ENCODE peak calls at places on chromosomes 3 and 15, in seven cellular contexts. M is CD8-positive, alpha-beta memory T cell; Q is CD4-positive, alpha-beta memory T cell; O is neural crest cell; T is T-helper 1 cell; V is omental fat pad; R is left cardiac atrium. E is an unnamed sample.

GRCh38 chr3:67739851-67740250 is 85.4 kb upstream of the SUCLG2 start:
- DNase-seq in M (no peak), Q (no peak), O (no peak), T (no peak), V (no peak), R (no peak), E (no peak)

GRCh38 chr3:115272036-115272824 is 125.1 kb upstream of the ZBTB20 start:
- DNase-seq in M (no peak), Q (no peak), O (no peak), T (no peak), V (no peak), R (no peak), E (no peak)

GRCh38 chr3:184800349-184800748 is 11.6 kb upstream of the VPS8 start:
- DNase-seq in M (no peak), Q (no peak), O (no peak), T (no peak), V (no peak), R (no peak), E (no peak)

GRCh38 chr3:118882353-118882947 is 152.2 kb downstream of the IGSF11 start:
- DNase-seq in M (peak; percentile 58), Q (peak; percentile 55), O (peak; percentile 74), T (peak; percentile 49), V (peak; percentile 84), R (peak; percentile 66), E (peak; percentile 54)

GRCh38 chr15:67089218-67090193 is 24.1 kb downstream of the SMAD3 start:
- DNase-seq in M (no peak), Q (no peak), O (no peak), T (no peak), V (peak; percentile 23), R (no peak), E (no peak)

GRCh38 chr3:144085964-144086363 is 114.3 kb downstream of the DIPK2A start:
- DNase-seq in M (no peak), Q (no peak), O (no peak), T (no peak), V (no peak), R (no peak), E (no peak)

GRCh38 chr3:46987485-46988401 is 8.3 kb downstream of the NBEAL2 start:
- DNase-seq in M (peak; percentile 86), Q (peak; percentile 93), O (no peak), T (peak; percentile 88), V (no peak), R (peak; percentile 84), E (peak; percentile 84)

GRCh38 chr3:46395210-46395661 is 11.6 kb downstream of the CCR5AS start:
- DNase-seq in M (no peak), Q (no peak), O (no peak), T (no peak), V (no peak), R (no peak), E (no peak)

GRCh38 chr3:197298858-197299854 is 744 bp upstream of the DLG1 start:
- DNase-seq in M (no peak), Q (peak; percentile 10), O (peak; percentile 12), T (peak; percentile 12), V (no peak), R (peak; percentile 45), E (peak; percentile 4)

GRCh38 chr15:64911317-64912186 is at the start of gene ANKDD1A:
- DNase-seq in M (no peak), Q (peak; percentile 38), O (peak; percentile 62), T (no peak), V (no peak), R (peak; percentile 82), E (no peak)

GRCh38 chr3:80677796-80678195 is 910.0 kb upstream of the ROBO1 start:
- DNase-seq in M (no peak), Q (no peak), O (no peak), T (no peak), V (no peak), R (no peak), E (no peak)

GRCh38 chr3:197226179-197226578 is 72.2 kb downstream of the DLG1 start:
- DNase-seq in M (no peak), Q (no peak), O (peak; percentile 6), T (no peak), V (no peak), R (no peak), E (no peak)

GRCh38 chr3:45332493-45332892 is 55.9 kb upstream of the LARS2 start:
- DNase-seq in M (no peak), Q (no peak), O (no peak), T (no peak), V (no peak), R (no peak), E (no peak)

GRCh38 chr15:62343397-62343796 is 178.3 kb upstream of the C2CD4B start:
- DNase-seq in M (no peak), Q (no peak), O (no peak), T (no peak), V (no peak), R (no peak), E (no peak)

GRCh38 chr15:67146214-67146613 is 80.8 kb downstream of the SMAD3 start:
- DNase-seq in M (no peak), Q (no peak), O (no peak), T (no peak), V (no peak), R (peak; percentile 67), E (no peak)

GRCh38 chr15:39188314-39188713 is 392.6 kb upstream of the THBS1 start:
- DNase-seq in M (no peak), Q (no peak), O (no peak), T (no peak), V (no peak), R (no peak), E (no peak)

GRCh38 chr3:128369106-128369708 is 97.5 kb downstream of the DNAJB8 start:
- DNase-seq in M (no peak), Q (no peak), O (no peak), T (no peak), V (no peak), R (no peak), E (no peak)

GRCh38 chr3:156161172-156161571 is 40.8 kb downstream of the KCNAB1 start:
- DNase-seq in M (peak; percentile 36), Q (peak; percentile 48), O (no peak), T (no peak), V (no peak), R (no peak), E (no peak)

GRCh38 chr15:67548862-67549651 is 6.6 kb downstream of the MAP2K5 start:
- DNase-seq in M (no peak), Q (no peak), O (peak; percentile 21), T (no peak), V (no peak), R (no peak), E (no peak)

GRCh38 chr3:133593243-133593642 is 19.8 kb downstream of the CDV3 start:
- DNase-seq in M (no peak), Q (no peak), O (no peak), T (no peak), V (no peak), R (no peak), E (no peak)

GRCh38 chr3:142613491-142613890 is 17.3 kb downstream of the PLS1 start:
- DNase-seq in M (no peak), Q (no peak), O (no peak), T (no peak), V (no peak), R (no peak), E (no peak)

GRCh38 chr3:32374788-32375595 is 16.7 kb upstream of the CMTM7 start:
- DNase-seq in M (peak; percentile 77), Q (peak; percentile 74), O (peak; percentile 75), T (peak; percentile 64), V (peak; percentile 55), R (peak; percentile 32), E (peak; percentile 64)

GRCh38 chr3:11826628-11827265 is 19.9 kb downstream of the TAMM41 start:
- DNase-seq in M (no peak), Q (no peak), O (no peak), T (no peak), V (no peak), R (no peak), E (no peak)

GRCh38 chr15:100355342-100355741 is 13.6 kb upstream of the ADAMTS17 start:
- DNase-seq in M (no peak), Q (no peak), O (no peak), T (no peak), V (no peak), R (no peak), E (no peak)

GRCh38 chr15:85667491-85668424 is 127.0 kb downstream of the KLHL25 start:
- DNase-seq in M (peak; percentile 72), Q (peak; percentile 90), O (no peak), T (peak; percentile 55), V (no peak), R (peak; percentile 58), E (peak; percentile 65)

GRCh38 chr3:76826915-76827314 is 213.0 kb upstream of the ROBO2 start:
- DNase-seq in M (no peak), Q (no peak), O (no peak), T (no peak), V (no peak), R (no peak), E (no peak)

GRCh38 chr3:147361671-147362420 is 44.5 kb downstream of the ZIC4 start:
- DNase-seq in M (no peak), Q (no peak), O (peak; percentile 73), T (no peak), V (no peak), R (no peak), E (no peak)

GRCh38 chr3:17942856-17943255 is 200.4 kb upstream of the TBC1D5 start:
- DNase-seq in M (no peak), Q (no peak), O (no peak), T (no peak), V (no peak), R (no peak), E (no peak)